ENCODE peak calls at places on chromosomes 6 and 20, in ten cellular contexts. One of them, this sample, is unnamed.

GRCh38 chr6:3710403-3710802 is 41.1 kb downstream of the PXDC1 start:
- DNase-seq in prostate gland: no peak
- DNase-seq in mammary epithelial cell: no peak
- DNase-seq in lower leg skin: no peak
- DNase-seq in transverse colon: no peak
- DNase-seq in endothelial cell of umbilical vein: no peak
- DNase-seq in fibroblast of mammary gland: no peak
- DNase-seq in HCT116: no peak
- DNase-seq in A673: no peak
- DNase-seq in GM23338: no peak
- DNase-seq in this sample: no peak

GRCh38 chr6:35359744-35360348 is 17.5 kb downstream of the PPARD start:
- DNase-seq in HCT116: no peak
- DNase-seq in GM23338: no peak
- DNase-seq in transverse colon: no peak
- DNase-seq in prostate gland: peak; percentile 18
- DNase-seq in lower leg skin: no peak
- DNase-seq in fibroblast of mammary gland: peak; percentile 88
- DNase-seq in mammary epithelial cell: no peak
- DNase-seq in endothelial cell of umbilical vein: no peak
- DNase-seq in A673: no peak
- DNase-seq in this sample: peak; percentile 87

GRCh38 chr6:153301602-153302001 is 170.5 kb upstream of the RGS17 start:
- DNase-seq in endothelial cell of umbilical vein: no peak
- DNase-seq in transverse colon: no peak
- DNase-seq in HCT116: no peak
- DNase-seq in GM23338: peak; percentile 64
- DNase-seq in mammary epithelial cell: no peak
- DNase-seq in lower leg skin: no peak
- DNase-seq in A673: no peak
- DNase-seq in prostate gland: no peak
- DNase-seq in fibroblast of mammary gland: no peak
- DNase-seq in this sample: no peak

GRCh38 chr20:48538058-48538825 is 289.6 kb downstream of the PREX1 start:
- DNase-seq in prostate gland: peak; percentile 79
- DNase-seq in transverse colon: no peak
- DNase-seq in fibroblast of mammary gland: peak; percentile 2
- DNase-seq in GM23338: peak; percentile 59
- DNase-seq in A673: no peak
- DNase-seq in HCT116: peak; percentile 6
- DNase-seq in endothelial cell of umbilical vein: peak; percentile 7
- DNase-seq in lower leg skin: no peak
- DNase-seq in mammary epithelial cell: peak; percentile 90
- DNase-seq in this sample: peak; percentile 88

GRCh38 chr6:133774356-133774755 is 114.6 kb upstream of the TCF21 start:
- DNase-seq in GM23338: no peak
- DNase-seq in fibroblast of mammary gland: peak; percentile 78
- DNase-seq in HCT116: no peak
- DNase-seq in endothelial cell of umbilical vein: peak; percentile 44
- DNase-seq in transverse colon: no peak
- DNase-seq in mammary epithelial cell: peak; percentile 55
- DNase-seq in lower leg skin: no peak
- DNase-seq in prostate gland: no peak
- DNase-seq in A673: peak; percentile 69
- DNase-seq in this sample: peak; percentile 87

GRCh38 chr6:170553686-170554085 is 483 bp upstream of the TBP start:
- DNase-seq in prostate gland: peak; percentile 47
- DNase-seq in GM23338: no peak
- DNase-seq in lower leg skin: no peak
- DNase-seq in A673: no peak
- DNase-seq in endothelial cell of umbilical vein: no peak
- DNase-seq in transverse colon: no peak
- DNase-seq in fibroblast of mammary gland: peak; percentile 50
- DNase-seq in mammary epithelial cell: no peak
- DNase-seq in HCT116: no peak
- DNase-seq in this sample: peak; percentile 61

GRCh38 chr6:90948540-90948939 is 361.7 kb upstream of the MAP3K7 start:
- DNase-seq in A673: no peak
- DNase-seq in prostate gland: no peak
- DNase-seq in fibroblast of mammary gland: no peak
- DNase-seq in transverse colon: no peak
- DNase-seq in endothelial cell of umbilical vein: no peak
- DNase-seq in GM23338: no peak
- DNase-seq in HCT116: no peak
- DNase-seq in mammary epithelial cell: no peak
- DNase-seq in lower leg skin: no peak
- DNase-seq in this sample: no peak

GRCh38 chr20:37534401-37535157 is 6.9 kb upstream of the BLCAP start:
- DNase-seq in mammary epithelial cell: peak; percentile 75
- DNase-seq in HCT116: peak; percentile 70
- DNase-seq in A673: peak; percentile 85
- DNase-seq in prostate gland: peak; percentile 75
- DNase-seq in fibroblast of mammary gland: peak; percentile 83
- DNase-seq in endothelial cell of umbilical vein: peak; percentile 95
- DNase-seq in GM23338: peak; percentile 88
- DNase-seq in transverse colon: peak; percentile 44
- DNase-seq in lower leg skin: peak; percentile 77
- DNase-seq in this sample: peak; percentile 86

GRCh38 chr6:157673596-157673995 is 149.4 kb upstream of the SNX9 start:
- DNase-seq in prostate gland: no peak
- DNase-seq in endothelial cell of umbilical vein: no peak
- DNase-seq in GM23338: no peak
- DNase-seq in lower leg skin: no peak
- DNase-seq in A673: no peak
- DNase-seq in transverse colon: no peak
- DNase-seq in fibroblast of mammary gland: no peak
- DNase-seq in mammary epithelial cell: no peak
- DNase-seq in HCT116: no peak
- DNase-seq in this sample: no peak

GRCh38 chr20:33301192-33301930 is 18.3 kb downstream of the BPIFB1 start:
- DNase-seq in mammary epithelial cell: peak; percentile 55
- DNase-seq in HCT116: no peak
- DNase-seq in endothelial cell of umbilical vein: no peak
- DNase-seq in transverse colon: no peak
- DNase-seq in lower leg skin: no peak
- DNase-seq in prostate gland: no peak
- DNase-seq in GM23338: peak; percentile 38
- DNase-seq in A673: no peak
- DNase-seq in fibroblast of mammary gland: peak; percentile 34
- DNase-seq in this sample: no peak

DNA sequence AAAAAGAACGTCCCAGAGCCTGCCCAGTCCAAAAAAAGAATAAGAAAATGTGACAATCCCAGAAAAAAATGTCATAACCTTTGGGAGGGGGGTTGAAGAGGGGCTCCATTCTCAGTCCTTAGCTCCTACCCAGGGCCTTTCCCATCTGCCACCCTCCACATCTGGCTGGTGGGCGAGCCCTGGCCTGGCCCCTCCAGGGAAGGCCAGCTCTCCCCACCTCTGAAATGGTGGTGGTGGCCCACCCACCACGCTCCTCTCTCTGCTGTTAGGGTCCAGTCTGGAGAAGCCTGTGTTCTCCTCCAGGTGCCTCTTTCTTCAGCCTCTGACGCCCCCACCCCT is 415 bp downstream of the RGS19 start:
- DNase-seq in mammary epithelial cell: no peak
- DNase-seq in fibroblast of mammary gland: no peak
- DNase-seq in transverse colon: no peak
- DNase-seq in GM23338: no peak
- DNase-seq in endothelial cell of umbilical vein: no peak
- DNase-seq in prostate gland: no peak
- DNase-seq in HCT116: no peak
- DNase-seq in A673: no peak
- DNase-seq in lower leg skin: no peak
- DNase-seq in this sample: no peak
- H3K4me3 ChIP-seq in mammary epithelial cell: peak overlapping the region; percentile 68
- H3K4me3 ChIP-seq in fibroblast of mammary gland: peak overlapping the region; percentile 61
- H3K4me3 ChIP-seq in transverse colon: peak overlapping the region; percentile 84
- H3K4me3 ChIP-seq in GM23338: peak overlapping the region; percentile 75
- H3K4me3 ChIP-seq in endothelial cell of umbilical vein: peak overlapping the region; percentile 71
- H3K4me3 ChIP-seq in prostate gland: peak overlapping the region; percentile 57
- H3K4me3 ChIP-seq in HCT116: peak overlapping the region; percentile 96
- H3K4me3 ChIP-seq in A673: peak overlapping the region; percentile 82
- H3K4me3 ChIP-seq in lower leg skin: peak overlapping the region; percentile 56
- H3K4me3 ChIP-seq in this sample: peak overlapping the region; percentile 67

DNA sequence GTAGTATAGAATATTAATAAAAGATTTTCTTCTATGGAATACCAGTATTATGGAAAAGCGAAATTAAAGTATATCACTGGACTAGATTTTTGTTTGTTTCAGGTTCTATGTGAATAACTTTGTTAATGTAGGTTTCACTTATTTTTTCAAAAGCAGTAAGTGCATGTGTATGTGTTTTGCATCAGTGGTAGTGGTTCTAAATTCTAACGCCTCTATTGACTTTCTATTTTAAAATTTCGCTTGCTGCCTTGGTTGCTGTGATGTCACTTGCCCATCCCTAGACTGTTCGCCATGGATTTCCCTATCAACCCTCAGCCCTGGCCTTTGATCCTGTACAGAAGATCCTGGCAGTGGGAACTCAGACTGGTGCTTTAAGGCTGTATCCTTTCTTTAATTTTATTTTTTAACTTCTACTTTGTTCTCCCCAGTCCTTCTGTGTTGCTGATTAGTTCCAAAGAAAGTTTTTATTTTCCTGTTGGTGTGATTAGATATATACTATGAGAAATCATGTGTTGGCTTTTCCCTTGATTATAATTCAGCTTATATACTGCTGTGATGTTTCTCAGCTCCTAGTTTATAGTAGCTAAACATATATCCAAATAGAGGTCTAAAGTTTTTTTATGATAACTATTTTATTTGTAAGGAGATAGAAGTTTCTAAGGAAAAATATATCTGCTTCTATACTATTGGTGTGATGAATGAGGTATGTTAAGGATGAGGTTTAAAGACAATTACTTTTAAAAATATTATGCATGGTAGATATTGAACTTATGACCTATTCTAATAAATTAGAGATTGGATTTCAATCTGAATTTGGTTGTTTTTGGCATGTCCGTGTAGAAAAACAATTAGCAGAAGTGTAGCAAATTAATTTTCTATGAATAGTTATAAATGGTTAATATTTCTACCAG is 1.7 kb downstream of the STXBP5 start:
- DNase-seq in GM23338: no peak
- DNase-seq in lower leg skin: no peak
- DNase-seq in HCT116: no peak
- DNase-seq in endothelial cell of umbilical vein: no peak
- DNase-seq in transverse colon: peak; percentile 57
- DNase-seq in mammary epithelial cell: peak; percentile 71
- DNase-seq in prostate gland: no peak
- DNase-seq in A673: no peak
- DNase-seq in fibroblast of mammary gland: peak; percentile 78
- DNase-seq in this sample: peak; percentile 56
- H3K4me3 ChIP-seq in GM23338: peak overlapping the region; percentile 58
- H3K4me3 ChIP-seq in lower leg skin: no peak overlapping the region
- H3K4me3 ChIP-seq in HCT116: no peak overlapping the region
- H3K4me3 ChIP-seq in endothelial cell of umbilical vein: peak overlapping the region; percentile 86
- H3K4me3 ChIP-seq in transverse colon: no peak overlapping the region
- H3K4me3 ChIP-seq in mammary epithelial cell: peak overlapping the region; percentile 93
- H3K4me3 ChIP-seq in prostate gland: peak overlapping the region; percentile 90
- H3K4me3 ChIP-seq in A673: peak overlapping the region; percentile 90
- H3K4me3 ChIP-seq in fibroblast of mammary gland: peak overlapping the region; percentile 82
- H3K4me3 ChIP-seq in this sample: peak overlapping the region; percentile 84

GRCh38 chr6:165915022-165915770 is 252.2 kb upstream of the PDE10A start:
- DNase-seq in HCT116: no peak
- DNase-seq in mammary epithelial cell: no peak
- DNase-seq in GM23338: no peak
- DNase-seq in endothelial cell of umbilical vein: no peak
- DNase-seq in lower leg skin: no peak
- DNase-seq in fibroblast of mammary gland: no peak
- DNase-seq in prostate gland: no peak
- DNase-seq in A673: no peak
- DNase-seq in transverse colon: no peak
- DNase-seq in this sample: no peak

GRCh38 chr6:165920896-165921671 is 246.6 kb downstream of the TBXT start:
- DNase-seq in transverse colon: no peak
- DNase-seq in lower leg skin: no peak
- DNase-seq in fibroblast of mammary gland: peak; percentile 1
- DNase-seq in endothelial cell of umbilical vein: no peak
- DNase-seq in HCT116: no peak
- DNase-seq in mammary epithelial cell: no peak
- DNase-seq in GM23338: no peak
- DNase-seq in prostate gland: no peak
- DNase-seq in A673: no peak
- DNase-seq in this sample: peak; percentile 31

GRCh38 chr6:165913676-165914570 is 250.9 kb upstream of the PDE10A start:
- DNase-seq in A673: no peak
- DNase-seq in transverse colon: no peak
- DNase-seq in endothelial cell of umbilical vein: no peak
- DNase-seq in HCT116: no peak
- DNase-seq in fibroblast of mammary gland: no peak
- DNase-seq in prostate gland: no peak
- DNase-seq in GM23338: no peak
- DNase-seq in mammary epithelial cell: no peak
- DNase-seq in lower leg skin: no peak
- DNase-seq in this sample: peak; percentile 47

GRCh38 chr6:165922309-165922794 is 245.3 kb downstream of the TBXT start:
- DNase-seq in HCT116: no peak
- DNase-seq in fibroblast of mammary gland: no peak
- DNase-seq in lower leg skin: no peak
- DNase-seq in endothelial cell of umbilical vein: no peak
- DNase-seq in GM23338: no peak
- DNase-seq in A673: no peak
- DNase-seq in mammary epithelial cell: no peak
- DNase-seq in prostate gland: no peak
- DNase-seq in transverse colon: no peak
- DNase-seq in this sample: peak; percentile 63

GRCh38 chr6:165917576-165917975 is 250.1 kb downstream of the TBXT start:
- DNase-seq in transverse colon: no peak
- DNase-seq in mammary epithelial cell: no peak
- DNase-seq in A673: no peak
- DNase-seq in fibroblast of mammary gland: no peak
- DNase-seq in prostate gland: no peak
- DNase-seq in HCT116: no peak
- DNase-seq in GM23338: no peak
- DNase-seq in endothelial cell of umbilical vein: no peak
- DNase-seq in lower leg skin: no peak
- DNase-seq in this sample: no peak
- H3K4me3 ChIP-seq in transverse colon: no peak overlapping the region
- H3K4me3 ChIP-seq in mammary epithelial cell: no peak overlapping the region
- H3K4me3 ChIP-seq in A673: no peak overlapping the region
- H3K4me3 ChIP-seq in fibroblast of mammary gland: no peak overlapping the region
- H3K4me3 ChIP-seq in prostate gland: no peak overlapping the region
- H3K4me3 ChIP-seq in HCT116: no peak overlapping the region
- H3K4me3 ChIP-seq in GM23338: no peak overlapping the region
- H3K4me3 ChIP-seq in endothelial cell of umbilical vein: no peak overlapping the region
- H3K4me3 ChIP-seq in lower leg skin: no peak overlapping the region
- H3K4me3 ChIP-seq in this sample: no peak overlapping the region

GRCh38 chr20:42549496-42549895 is 640.2 kb downstream of the PTPRT start:
- DNase-seq in mammary epithelial cell: no peak
- DNase-seq in GM23338: no peak
- DNase-seq in transverse colon: no peak
- DNase-seq in endothelial cell of umbilical vein: no peak
- DNase-seq in HCT116: no peak
- DNase-seq in lower leg skin: no peak
- DNase-seq in A673: no peak
- DNase-seq in prostate gland: no peak
- DNase-seq in fibroblast of mammary gland: no peak
- DNase-seq in this sample: no peak

GRCh38 chr20:42556575-42556974 is 633.1 kb downstream of the PTPRT start:
- DNase-seq in prostate gland: no peak
- DNase-seq in endothelial cell of umbilical vein: no peak
- DNase-seq in transverse colon: no peak
- DNase-seq in A673: no peak
- DNase-seq in mammary epithelial cell: no peak
- DNase-seq in GM23338: no peak
- DNase-seq in fibroblast of mammary gland: no peak
- DNase-seq in lower leg skin: no peak
- DNase-seq in HCT116: no peak
- DNase-seq in this sample: no peak

GRCh38 chr20:42553374-42553773 is 636.3 kb downstream of the PTPRT start:
- DNase-seq in mammary epithelial cell: no peak
- DNase-seq in transverse colon: no peak
- DNase-seq in lower leg skin: no peak
- DNase-seq in GM23338: no peak
- DNase-seq in prostate gland: no peak
- DNase-seq in fibroblast of mammary gland: no peak
- DNase-seq in A673: no peak
- DNase-seq in endothelial cell of umbilical vein: no peak
- DNase-seq in HCT116: no peak
- DNase-seq in this sample: no peak
- H3K4me3 ChIP-seq in mammary epithelial cell: no peak overlapping the region
- H3K4me3 ChIP-seq in transverse colon: no peak overlapping the region
- H3K4me3 ChIP-seq in lower leg skin: no peak overlapping the region
- H3K4me3 ChIP-seq in GM23338: no peak overlapping the region
- H3K4me3 ChIP-seq in prostate gland: no peak overlapping the region
- H3K4me3 ChIP-seq in fibroblast of mammary gland: no peak overlapping the region
- H3K4me3 ChIP-seq in A673: no peak overlapping the region
- H3K4me3 ChIP-seq in endothelial cell of umbilical vein: no peak overlapping the region
- H3K4me3 ChIP-seq in HCT116: no peak overlapping the region
- H3K4me3 ChIP-seq in this sample: no peak overlapping the region